ENCODE peak calls at places on chromosomes 12 and 14, in four cellular contexts. X, P, R and A are unnamed samples.

GRCh38 chr12:69337325-69337724 is 10.9 kb upstream of the LYZ start:
- DNase-seq in X (no peak), P (no peak), R (no peak), A (no peak)

GRCh38 chr12:49796606-49797451 is 31.4 kb downstream of the NCKAP5L start:
- DNase-seq in X (no peak), P (no peak), R (no peak), A (no peak)

GRCh38 chr12:69000540-69001243 is 67.7 kb upstream of the CPM start:
- DNase-seq in X (peak), P (no peak), R (no peak), A (no peak)

GRCh38 chr14:104361101-104361591 is 218.4 kb upstream of the C14orf180 start:
- DNase-seq in X (no peak), P (no peak), R (no peak), A (no peak)

GRCh38 chr14:99186956-99187690 is 84.9 kb downstream of the BCL11B start:
- DNase-seq in X (no peak), P (no peak), R (no peak), A (no peak)

GRCh38 chr14:46651526-46652144 is at the start of gene RPL10L:
- DNase-seq in X (no peak), P (no peak), R (no peak), A (no peak)

GRCh38 chr12:123085730-123086487 is 65.0 kb downstream of the PITPNM2 start:
- DNase-seq in X (no peak), P (peak), R (no peak), A (no peak)

GRCh38 chr14:103528158-103528511 is 861 bp upstream of the TRMT61A start:
- DNase-seq in X (no peak), P (peak), R (no peak), A (peak)

GRCh38 chr14:48129472-48129871 is 454.1 kb upstream of the MDGA2 start:
- DNase-seq in X (no peak), P (no peak), R (no peak), A (no peak)